ENCODE peak calls at places on chromosomes 4 and X, in six cellular contexts. I is GM23248, E is ascending aorta, T is transverse colon, D is esophagus squamous epithelium, M is A549. C is an unnamed sample.

GRCh38 chr4:185640809-185641675 is 105.7 kb upstream of the PDLIM3 start:
- DNase-seq in I (peak; percentile 86), E (no peak), T (no peak), D (no peak), M (peak; percentile 15), C (peak; percentile 32)

GRCh38 chr4:89657931-89658700 is 178.8 kb downstream of the SNCA start:
- DNase-seq in I (peak; percentile 57), E (no peak), T (no peak), D (no peak), M (no peak), C (no peak)

GRCh38 chr4:153127773-153128494 is 76.3 kb upstream of the TRIM2 start:
- DNase-seq in I (peak; percentile 89), E (peak; percentile 93), T (peak; percentile 88), D (peak; percentile 18), M (peak; percentile 46), C (peak; percentile 96)

GRCh38 chr4:87965501-87965975 is 10.0 kb upstream of the SPP1 start:
- DNase-seq in I (no peak), E (no peak), T (no peak), D (no peak), M (no peak), C (no peak)

GRCh38 chr4:77488882-77489281 is 116.7 kb upstream of the CXCL13 start:
- DNase-seq in I (no peak), E (no peak), T (no peak), D (no peak), M (no peak), C (no peak)

GRCh38 chr4:915595-915994 is 16.5 kb downstream of the GAK start:
- DNase-seq in I (peak; percentile 55), E (peak; percentile 62), T (no peak), D (no peak), M (no peak), C (peak; percentile 62)

GRCh38 chrX:47177079-47177478 is 16.6 kb upstream of the UBA1 start:
- DNase-seq in I (no peak), E (peak; percentile 9), T (no peak), D (no peak), M (no peak), C (no peak)

GRCh38 chr4:83618431-83618830 is 82.5 kb downstream of the GPAT3 start:
- DNase-seq in I (peak; percentile 84), E (no peak), T (peak; percentile 50), D (no peak), M (peak; percentile 28), C (no peak)

GRCh38 chrX:12614266-12614665 is 176.9 kb upstream of the PRPS2 start:
- DNase-seq in I (no peak), E (no peak), T (no peak), D (no peak), M (no peak), C (no peak)

GRCh38 chr4:56360071-56360470 is 27.2 kb downstream of the AASDH start:
- DNase-seq in I (peak; percentile 53), E (no peak), T (no peak), D (no peak), M (no peak), C (no peak)

GRCh38 chr4:53003959-53004358 is 141.8 kb downstream of the RASL11B start:
- DNase-seq in I (peak; percentile 24), E (no peak), T (no peak), D (no peak), M (no peak), C (no peak)

GRCh38 chr4:45693746-45694145 is 430.1 kb downstream of the GABRG1 start:
- DNase-seq in I (peak; percentile 1), E (no peak), T (no peak), D (no peak), M (no peak), C (peak; percentile 20)

GRCh38 chr4:133921280-133922195 is 280.1 kb downstream of the PABPC4L start:
- DNase-seq in I (peak; percentile 32), E (no peak), T (no peak), D (no peak), M (no peak), C (no peak)

GRCh38 chrX:55488559-55489314 is 911 bp downstream of the USP51 start:
- DNase-seq in I (peak; percentile 80), E (peak; percentile 84), T (peak; percentile 60), D (peak; percentile 1), M (peak; percentile 25), C (peak; percentile 80)

GRCh38 chr4:134544303-134544761 is 342.7 kb upstream of the PABPC4L start:
- DNase-seq in I (peak; percentile 37), E (no peak), T (peak; percentile 11), D (no peak), M (no peak), C (no peak)

GRCh38 chrX:49838374-49838773 is 9.3 kb downstream of the PAGE4 start:
- DNase-seq in I (peak; percentile 40), E (no peak), T (peak; percentile 13), D (no peak), M (peak; percentile 9), C (peak; percentile 29)

GRCh38 chr4:44861756-44862155 is 135.4 kb upstream of the GNPDA2 start:
- DNase-seq in I (no peak), E (no peak), T (no peak), D (no peak), M (no peak), C (no peak)

GRCh38 chrX:41705680-41706374 is 17.1 kb downstream of the GPR34 start:
- DNase-seq in I (no peak), E (no peak), T (no peak), D (no peak), M (no peak), C (no peak)
- H3K4me3 ChIP-seq in I (no peak overlapping the region), E (no peak overlapping the region), T (no peak overlapping the region), D (no peak overlapping the region), M (no peak overlapping the region), C (no peak overlapping the region)

GRCh38 chr4:38667005-38667771 is 3.2 kb downstream of the KLF3 start:
- DNase-seq in I (peak; percentile 98), E (peak; percentile 95), T (peak; percentile 87), D (peak; percentile 30), M (peak; percentile 89), C (peak; percentile 93)
- H3K4me1 ChIP-seq in I (peaks cover 57% of the 10 kb centered on the region), E (peaks cover 47% of the 10 kb centered on the region), T (peaks cover 71% of the 10 kb centered on the region), D (peaks cover 79% of the 10 kb centered on the region), M (peaks cover 53% of the 10 kb centered on the region), C (peaks cover 48% of the 10 kb centered on the region)

DNA sequence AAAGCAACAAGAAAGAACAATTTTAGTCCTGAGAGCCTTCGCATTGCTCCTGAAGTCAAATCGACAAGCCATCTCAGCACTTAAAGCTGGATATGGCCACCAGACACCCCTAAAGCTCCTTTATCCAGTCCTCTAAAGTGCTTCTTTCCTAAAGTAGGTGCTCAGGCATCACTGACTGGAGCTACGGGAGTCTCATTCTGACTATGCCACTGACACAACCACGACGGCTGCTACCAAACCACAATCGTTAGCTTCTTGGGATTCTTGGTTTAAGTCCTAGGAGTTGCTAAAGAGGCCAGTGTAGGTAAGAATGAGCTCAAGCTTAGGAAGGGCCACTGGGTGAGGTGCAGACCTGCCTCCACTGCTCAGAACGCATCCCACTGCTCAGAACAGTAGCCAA is 1.0 kb downstream of the SLC10A6 start:
- DNase-seq in I (peak; percentile 63), E (no peak), T (no peak), D (no peak), M (no peak), C (no peak)
- H3K4me3 ChIP-seq in I (peak overlapping the region; percentile 5), E (no peak overlapping the region), T (no peak overlapping the region), D (peak overlapping the region; percentile 40), M (no peak overlapping the region), C (no peak overlapping the region)

GRCh38 chrX:24148118-24148517 is 1.4 kb upstream of the ZFX start:
- DNase-seq in I (no peak), E (no peak), T (no peak), D (no peak), M (no peak), C (no peak)

GRCh38 chrX:24150051-24150790 is 692 bp downstream of the ZFX start:
- DNase-seq in I (peak; percentile 91), E (peak; percentile 95), T (peak; percentile 95), D (peak; percentile 75), M (peak; percentile 78), C (peak; percentile 87)

GRCh38 chrX:24151513-24151912 is 2.0 kb downstream of the ZFX start:
- DNase-seq in I (peak; percentile 37), E (no peak), T (no peak), D (no peak), M (no peak), C (peak; percentile 29)

GRCh38 chrX:24148535-24149345 is 789 bp upstream of the ZFX start:
- DNase-seq in I (peak; percentile 72), E (peak; percentile 69), T (no peak), D (no peak), M (no peak), C (no peak)

DNA sequence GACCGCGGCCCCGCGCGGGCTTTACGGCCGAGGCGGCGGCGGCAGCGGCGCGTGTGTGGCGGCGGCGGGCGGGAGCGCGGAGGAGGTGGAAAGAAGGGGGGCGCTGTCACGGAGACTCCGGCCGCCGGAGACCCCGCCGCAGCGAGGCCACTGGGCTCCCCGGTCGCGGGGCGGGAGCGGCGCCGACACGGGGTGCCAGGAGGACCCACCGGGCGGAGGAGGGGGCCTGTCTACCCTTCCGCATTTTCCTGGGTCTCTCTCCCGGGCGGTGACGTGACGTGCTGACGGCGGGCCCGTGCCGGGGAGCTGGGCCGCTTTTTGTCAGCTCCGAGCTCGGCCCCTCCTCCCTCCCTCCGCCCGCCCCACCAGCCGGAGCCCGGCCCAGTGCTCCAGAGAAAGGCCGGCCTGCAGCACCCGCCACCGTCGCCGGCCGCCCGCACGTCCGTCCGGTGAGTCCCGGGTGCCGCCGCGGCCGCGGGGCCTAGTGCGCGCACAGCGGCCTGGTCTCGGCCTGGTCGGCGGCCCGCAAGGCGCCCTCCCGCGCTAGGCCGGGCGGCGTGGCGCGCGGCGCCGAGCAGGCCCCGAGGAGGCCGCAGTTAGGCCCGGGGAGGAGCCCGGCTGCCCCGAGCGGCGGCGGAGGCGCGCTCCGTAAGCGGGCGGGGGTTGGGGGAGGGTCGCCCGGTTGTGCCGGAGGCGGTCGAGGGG is at the start of gene ZFX:
- DNase-seq in I (peak; percentile 63), E (peak; percentile 85), T (peak; percentile 82), D (peak; percentile 29), M (no peak), C (peak; percentile 30)
- H3K4me1 ChIP-seq in I (peaks cover 65% of the 10 kb centered on the region), E (peaks cover 48% of the 10 kb centered on the region), T (peaks cover 59% of the 10 kb centered on the region), D (peaks cover 70% of the 10 kb centered on the region), M (peaks cover 61% of the 10 kb centered on the region), C (peaks cover 8% of the 10 kb centered on the region)